ENCODE peak calls at places on chromosomes 1 and 21, in eight cellular contexts. One of them, this sample, is unnamed.

GRCh38 chr1:36576677-36577076 is 94.0 kb upstream of the CSF3R start:
- DNase-seq in LNCaP clone FGC: no peak
- DNase-seq in amygdala: no peak
- DNase-seq in ACHN: no peak
- DNase-seq in adrenal gland: no peak
- DNase-seq in stimulated activated CD4-positive, alpha-beta T cell treated with anti-CD3 and anti-CD28 coated beads, Interleukin-15, amount 100 ng/mL, for 1 hour: no peak
- DNase-seq in EH: no peak
- DNase-seq in activated CD4-positive, alpha-beta T cell treated with anti-CD3 and anti-CD28 coated beads, Interleukin-2, amount 50 U/mL, for 24 hours: no peak
- DNase-seq in this sample: no peak

GRCh38 chr1:225629483-225629882 is 23.4 kb downstream of the ENAH start:
- DNase-seq in LNCaP clone FGC: no peak
- DNase-seq in amygdala: no peak
- DNase-seq in ACHN: no peak
- DNase-seq in adrenal gland: no peak
- DNase-seq in stimulated activated CD4-positive, alpha-beta T cell treated with anti-CD3 and anti-CD28 coated beads, Interleukin-15, amount 100 ng/mL, for 1 hour: no peak
- DNase-seq in EH: no peak
- DNase-seq in activated CD4-positive, alpha-beta T cell treated with anti-CD3 and anti-CD28 coated beads, Interleukin-2, amount 50 U/mL, for 24 hours: no peak
- DNase-seq in this sample: no peak

GRCh38 chr1:227947425-227947677 is 381 bp downstream of the WNT9A start:
- DNase-seq in LNCaP clone FGC: no peak
- DNase-seq in amygdala: no peak
- DNase-seq in ACHN: no peak
- DNase-seq in adrenal gland: no peak
- DNase-seq in stimulated activated CD4-positive, alpha-beta T cell treated with anti-CD3 and anti-CD28 coated beads, Interleukin-15, amount 100 ng/mL, for 1 hour: no peak
- DNase-seq in EH: no peak
- DNase-seq in activated CD4-positive, alpha-beta T cell treated with anti-CD3 and anti-CD28 coated beads, Interleukin-2, amount 50 U/mL, for 24 hours: no peak
- DNase-seq in this sample: no peak

GRCh38 chr1:220013497-220013896 is 32.8 kb downstream of the EPRS1 start:
- DNase-seq in LNCaP clone FGC: no peak
- DNase-seq in amygdala: no peak
- DNase-seq in ACHN: peak; percentile 9
- DNase-seq in adrenal gland: no peak
- DNase-seq in stimulated activated CD4-positive, alpha-beta T cell treated with anti-CD3 and anti-CD28 coated beads, Interleukin-15, amount 100 ng/mL, for 1 hour: no peak
- DNase-seq in EH: peak; percentile 52
- DNase-seq in activated CD4-positive, alpha-beta T cell treated with anti-CD3 and anti-CD28 coated beads, Interleukin-2, amount 50 U/mL, for 24 hours: no peak
- DNase-seq in this sample: peak; percentile 6

GRCh38 chr1:30382496-30382895 is 340.9 kb downstream of the MATN1 start:
- DNase-seq in LNCaP clone FGC: no peak
- DNase-seq in amygdala: no peak
- DNase-seq in ACHN: no peak
- DNase-seq in adrenal gland: no peak
- DNase-seq in stimulated activated CD4-positive, alpha-beta T cell treated with anti-CD3 and anti-CD28 coated beads, Interleukin-15, amount 100 ng/mL, for 1 hour: no peak
- DNase-seq in EH: no peak
- DNase-seq in activated CD4-positive, alpha-beta T cell treated with anti-CD3 and anti-CD28 coated beads, Interleukin-2, amount 50 U/mL, for 24 hours: no peak
- DNase-seq in this sample: no peak

GRCh38 chr1:224432141-224432540 is 2.5 kb downstream of the WDR26 start:
- DNase-seq in LNCaP clone FGC: no peak
- DNase-seq in amygdala: no peak
- DNase-seq in ACHN: no peak
- DNase-seq in adrenal gland: no peak
- DNase-seq in stimulated activated CD4-positive, alpha-beta T cell treated with anti-CD3 and anti-CD28 coated beads, Interleukin-15, amount 100 ng/mL, for 1 hour: no peak
- DNase-seq in EH: peak; percentile 37
- DNase-seq in activated CD4-positive, alpha-beta T cell treated with anti-CD3 and anti-CD28 coated beads, Interleukin-2, amount 50 U/mL, for 24 hours: no peak
- DNase-seq in this sample: no peak

GRCh38 chr1:54488065-54488750 is 59.8 kb upstream of the ACOT11 start:
- DNase-seq in LNCaP clone FGC: peak; percentile 49
- DNase-seq in amygdala: peak; percentile 73
- DNase-seq in ACHN: peak; percentile 83
- DNase-seq in adrenal gland: peak; percentile 93
- DNase-seq in stimulated activated CD4-positive, alpha-beta T cell treated with anti-CD3 and anti-CD28 coated beads, Interleukin-15, amount 100 ng/mL, for 1 hour: peak; percentile 59
- DNase-seq in EH: peak; percentile 91
- DNase-seq in activated CD4-positive, alpha-beta T cell treated with anti-CD3 and anti-CD28 coated beads, Interleukin-2, amount 50 U/mL, for 24 hours: peak; percentile 47
- DNase-seq in this sample: peak; percentile 88

GRCh38 chr21:38531610-38532009 is 33.3 kb upstream of the ERG start:
- DNase-seq in LNCaP clone FGC: no peak
- DNase-seq in amygdala: no peak
- DNase-seq in ACHN: no peak
- DNase-seq in adrenal gland: no peak
- DNase-seq in stimulated activated CD4-positive, alpha-beta T cell treated with anti-CD3 and anti-CD28 coated beads, Interleukin-15, amount 100 ng/mL, for 1 hour: no peak
- DNase-seq in EH: peak; percentile 18
- DNase-seq in activated CD4-positive, alpha-beta T cell treated with anti-CD3 and anti-CD28 coated beads, Interleukin-2, amount 50 U/mL, for 24 hours: no peak
- DNase-seq in this sample: no peak

GRCh38 chr1:197464039-197464438 is 196.0 kb downstream of the CRB1 start:
- DNase-seq in LNCaP clone FGC: no peak
- DNase-seq in amygdala: no peak
- DNase-seq in ACHN: no peak
- DNase-seq in adrenal gland: peak; percentile 22
- DNase-seq in stimulated activated CD4-positive, alpha-beta T cell treated with anti-CD3 and anti-CD28 coated beads, Interleukin-15, amount 100 ng/mL, for 1 hour: no peak
- DNase-seq in EH: peak; percentile 82
- DNase-seq in activated CD4-positive, alpha-beta T cell treated with anti-CD3 and anti-CD28 coated beads, Interleukin-2, amount 50 U/mL, for 24 hours: no peak
- DNase-seq in this sample: peak; percentile 56

GRCh38 chr1:116290085-116290670 is 82.9 kb upstream of the ATP1A1 start:
- DNase-seq in LNCaP clone FGC: no peak
- DNase-seq in amygdala: no peak
- DNase-seq in ACHN: no peak
- DNase-seq in adrenal gland: no peak
- DNase-seq in stimulated activated CD4-positive, alpha-beta T cell treated with anti-CD3 and anti-CD28 coated beads, Interleukin-15, amount 100 ng/mL, for 1 hour: no peak
- DNase-seq in EH: no peak
- DNase-seq in activated CD4-positive, alpha-beta T cell treated with anti-CD3 and anti-CD28 coated beads, Interleukin-2, amount 50 U/mL, for 24 hours: no peak
- DNase-seq in this sample: peak; percentile 18

GRCh38 chr1:75188892-75189291 is 54.7 kb downstream of the LHX8 start:
- DNase-seq in LNCaP clone FGC: no peak
- DNase-seq in amygdala: no peak
- DNase-seq in ACHN: no peak
- DNase-seq in adrenal gland: no peak
- DNase-seq in stimulated activated CD4-positive, alpha-beta T cell treated with anti-CD3 and anti-CD28 coated beads, Interleukin-15, amount 100 ng/mL, for 1 hour: no peak
- DNase-seq in EH: no peak
- DNase-seq in activated CD4-positive, alpha-beta T cell treated with anti-CD3 and anti-CD28 coated beads, Interleukin-2, amount 50 U/mL, for 24 hours: no peak
- DNase-seq in this sample: no peak

GRCh38 chr1:37158113-37158749 is 123.9 kb upstream of the GRIK3 start:
- DNase-seq in LNCaP clone FGC: no peak
- DNase-seq in amygdala: no peak
- DNase-seq in ACHN: no peak
- DNase-seq in adrenal gland: no peak
- DNase-seq in stimulated activated CD4-positive, alpha-beta T cell treated with anti-CD3 and anti-CD28 coated beads, Interleukin-15, amount 100 ng/mL, for 1 hour: no peak
- DNase-seq in EH: no peak
- DNase-seq in activated CD4-positive, alpha-beta T cell treated with anti-CD3 and anti-CD28 coated beads, Interleukin-2, amount 50 U/mL, for 24 hours: no peak
- DNase-seq in this sample: no peak

GRCh38 chr1:178496410-178497135 is at the start of gene CLEC20A:
- DNase-seq in LNCaP clone FGC: no peak
- DNase-seq in amygdala: no peak
- DNase-seq in ACHN: no peak
- DNase-seq in adrenal gland: no peak
- DNase-seq in stimulated activated CD4-positive, alpha-beta T cell treated with anti-CD3 and anti-CD28 coated beads, Interleukin-15, amount 100 ng/mL, for 1 hour: no peak
- DNase-seq in EH: no peak
- DNase-seq in activated CD4-positive, alpha-beta T cell treated with anti-CD3 and anti-CD28 coated beads, Interleukin-2, amount 50 U/mL, for 24 hours: no peak
- DNase-seq in this sample: no peak

GRCh38 chr1:101977266-101977665 is 19.5 kb downstream of the OLFM3 start:
- DNase-seq in LNCaP clone FGC: no peak
- DNase-seq in amygdala: no peak
- DNase-seq in ACHN: no peak
- DNase-seq in adrenal gland: no peak
- DNase-seq in stimulated activated CD4-positive, alpha-beta T cell treated with anti-CD3 and anti-CD28 coated beads, Interleukin-15, amount 100 ng/mL, for 1 hour: no peak
- DNase-seq in EH: no peak
- DNase-seq in activated CD4-positive, alpha-beta T cell treated with anti-CD3 and anti-CD28 coated beads, Interleukin-2, amount 50 U/mL, for 24 hours: no peak
- DNase-seq in this sample: no peak

GRCh38 chr1:10399487-10399917 is 638 bp downstream of the PGD start:
- DNase-seq in LNCaP clone FGC: no peak
- DNase-seq in amygdala: no peak
- DNase-seq in ACHN: peak; percentile 49
- DNase-seq in adrenal gland: no peak
- DNase-seq in stimulated activated CD4-positive, alpha-beta T cell treated with anti-CD3 and anti-CD28 coated beads, Interleukin-15, amount 100 ng/mL, for 1 hour: no peak
- DNase-seq in EH: peak; percentile 54
- DNase-seq in activated CD4-positive, alpha-beta T cell treated with anti-CD3 and anti-CD28 coated beads, Interleukin-2, amount 50 U/mL, for 24 hours: no peak
- DNase-seq in this sample: peak; percentile 27

GRCh38 chr1:223129229-223129851 is 13.7 kb downstream of the TLR5 start:
- DNase-seq in LNCaP clone FGC: no peak
- DNase-seq in amygdala: no peak
- DNase-seq in ACHN: peak; percentile 44
- DNase-seq in adrenal gland: peak; percentile 77
- DNase-seq in stimulated activated CD4-positive, alpha-beta T cell treated with anti-CD3 and anti-CD28 coated beads, Interleukin-15, amount 100 ng/mL, for 1 hour: peak; percentile 42
- DNase-seq in EH: peak; percentile 49
- DNase-seq in activated CD4-positive, alpha-beta T cell treated with anti-CD3 and anti-CD28 coated beads, Interleukin-2, amount 50 U/mL, for 24 hours: peak; percentile 51
- DNase-seq in this sample: no peak

GRCh38 chr1:58288624-58289142 is 257.8 kb downstream of the OMA1 start:
- DNase-seq in LNCaP clone FGC: no peak
- DNase-seq in amygdala: no peak
- DNase-seq in ACHN: no peak
- DNase-seq in adrenal gland: no peak
- DNase-seq in stimulated activated CD4-positive, alpha-beta T cell treated with anti-CD3 and anti-CD28 coated beads, Interleukin-15, amount 100 ng/mL, for 1 hour: no peak
- DNase-seq in EH: no peak
- DNase-seq in activated CD4-positive, alpha-beta T cell treated with anti-CD3 and anti-CD28 coated beads, Interleukin-2, amount 50 U/mL, for 24 hours: no peak
- DNase-seq in this sample: no peak

GRCh38 chr1:33617451-33617850 is 145.0 kb downstream of the ZSCAN20 start:
- DNase-seq in LNCaP clone FGC: no peak
- DNase-seq in amygdala: no peak
- DNase-seq in ACHN: no peak
- DNase-seq in adrenal gland: no peak
- DNase-seq in stimulated activated CD4-positive, alpha-beta T cell treated with anti-CD3 and anti-CD28 coated beads, Interleukin-15, amount 100 ng/mL, for 1 hour: no peak
- DNase-seq in EH: no peak
- DNase-seq in activated CD4-positive, alpha-beta T cell treated with anti-CD3 and anti-CD28 coated beads, Interleukin-2, amount 50 U/mL, for 24 hours: no peak
- DNase-seq in this sample: no peak

GRCh38 chr21:34881894-34882371 is 167.2 kb downstream of the RUNX1 start:
- DNase-seq in LNCaP clone FGC: no peak
- DNase-seq in amygdala: no peak
- DNase-seq in ACHN: peak; percentile 83
- DNase-seq in adrenal gland: no peak
- DNase-seq in stimulated activated CD4-positive, alpha-beta T cell treated with anti-CD3 and anti-CD28 coated beads, Interleukin-15, amount 100 ng/mL, for 1 hour: no peak
- DNase-seq in EH: peak; percentile 91
- DNase-seq in activated CD4-positive, alpha-beta T cell treated with anti-CD3 and anti-CD28 coated beads, Interleukin-2, amount 50 U/mL, for 24 hours: no peak
- DNase-seq in this sample: peak; percentile 88

GRCh38 chr1:62978056-62978455 is 194.1 kb downstream of the ATG4C start:
- DNase-seq in LNCaP clone FGC: no peak
- DNase-seq in amygdala: no peak
- DNase-seq in ACHN: no peak
- DNase-seq in adrenal gland: no peak
- DNase-seq in stimulated activated CD4-positive, alpha-beta T cell treated with anti-CD3 and anti-CD28 coated beads, Interleukin-15, amount 100 ng/mL, for 1 hour: no peak
- DNase-seq in EH: no peak
- DNase-seq in activated CD4-positive, alpha-beta T cell treated with anti-CD3 and anti-CD28 coated beads, Interleukin-2, amount 50 U/mL, for 24 hours: no peak
- DNase-seq in this sample: no peak

This sample was measured in HFFc6.